ENCODE peak calls at places on chromosomes 1 and 21, in nine cellular contexts. V is DMS 273 treated with DMSO at 0.1 percent for 48 hours, U is mesenteric fat pad, R is nucleus accumbens, I is type B pancreatic cell, X is KG1, N is GM12865, T is right atrium auricular region, P is NCI-H1105 treated with DMSO at 0.1 percent for 48 hours. Z is an unnamed sample.

GRCh38 chr1:99728494-99729235 is 37.8 kb downstream of the FRRS1 start:
- DNase-seq in X (no peak), V (peak), P (no peak), N (no peak), U (no peak), I (no peak), T (no peak), R (no peak), Z (no peak)

GRCh38 chr1:91650764-91651163 is 150.1 kb downstream of the CDC7 start:
- DNase-seq in N (peak), T (peak), V (no peak), I (no peak), R (no peak), P (no peak), U (no peak), X (no peak), Z (peak)

GRCh38 chr1:212860713-212861581 is 2.9 kb downstream of the FLVCR1 start:
- DNase-seq in U (no peak), N (no peak), R (no peak), I (no peak), X (no peak), P (no peak), T (no peak), V (peak), Z (no peak)

GRCh38 chr1:182215797-182216196 is 154.3 kb upstream of the ZNF648 start:
- DNase-seq in R (no peak), X (no peak), P (no peak), U (no peak), I (no peak), V (no peak), T (no peak), N (no peak), Z (no peak)

GRCh38 chr1:220791959-220792358 is 5.2 kb downstream of the MTARC1 start:
- DNase-seq in V (no peak), R (no peak), U (no peak), I (no peak), P (no peak), T (peak), X (no peak), N (no peak), Z (no peak)

GRCh38 chr1:159911668-159912067 is 11.7 kb upstream of the CFAP45 start:
- DNase-seq in V (no peak), P (no peak), R (no peak), T (no peak), N (no peak), X (peak), U (no peak), I (no peak), Z (no peak)

GRCh38 chr1:157073944-157074685 is 25.5 kb downstream of the ETV3L start:
- DNase-seq in X (no peak), P (no peak), N (peak), V (peak), T (peak), U (no peak), R (peak), I (no peak), Z (no peak)

GRCh38 chr1:80218112-80218511 is 1211.6 kb upstream of the ADGRL4 start:
- DNase-seq in V (peak), N (peak), X (peak), U (no peak), R (no peak), T (no peak), P (peak), I (no peak), Z (no peak)

GRCh38 chr1:173017792-173018191 is 32.9 kb downstream of the TNFSF18 start:
- DNase-seq in X (no peak), U (no peak), N (peak), T (no peak), V (no peak), I (no peak), R (no peak), P (no peak), Z (no peak)

GRCh38 chr1:245870698-245871097 is 636.4 kb downstream of the SMYD3 start:
- DNase-seq in P (no peak), X (no peak), V (no peak), I (no peak), N (no peak), U (no peak), T (no peak), R (no peak), Z (no peak)

GRCh38 chr1:3245344-3245743 is 176.3 kb downstream of the PRDM16 start:
- DNase-seq in U (no peak), P (no peak), X (no peak), I (no peak), V (no peak), R (no peak), N (no peak), T (no peak), Z (no peak)

GRCh38 chr1:194184974-194185373 is 998.6 kb upstream of the B3GALT2 start:
- DNase-seq in R (no peak), V (no peak), T (no peak), U (no peak), P (no peak), I (no peak), X (no peak), N (no peak), Z (no peak)

GRCh38 chr1:198258491-198258890 is 101.7 kb downstream of the NEK7 start:
- DNase-seq in T (no peak), R (no peak), X (no peak), P (no peak), I (no peak), U (no peak), V (no peak), N (peak), Z (no peak)

GRCh38 chr1:94927405-94928175 is 680 bp upstream of the CNN3 start:
- DNase-seq in V (no peak), I (no peak), P (peak), T (no peak), N (no peak), U (no peak), R (peak), X (no peak), Z (no peak)

GRCh38 chr21:34509151-34509550 is 2.9 kb downstream of the KCNE1 start:
- DNase-seq in R (no peak), U (no peak), T (peak), V (no peak), X (no peak), P (no peak), I (no peak), N (peak), Z (no peak)

GRCh38 chr1:37704966-37705365 is 12.7 kb downstream of the CDCA8 start:
- DNase-seq in N (no peak), T (no peak), U (no peak), X (no peak), R (no peak), P (no peak), I (no peak), V (no peak), Z (no peak)

GRCh38 chr1:59814901-59815825 is at the start of gene HOOK1:
- DNase-seq in P (peak), T (no peak), U (no peak), I (no peak), X (no peak), R (no peak), V (no peak), N (no peak), Z (no peak)

GRCh38 chr1:230869499-230869898 is 1.2 kb upstream of the C1orf198 start:
- DNase-seq in X (no peak), U (no peak), I (no peak), T (no peak), N (no peak), P (no peak), R (no peak), V (no peak), Z (no peak)

GRCh38 chr1:226946841-226947240 is 6.7 kb downstream of the COQ8A start:
- DNase-seq in T (no peak), P (no peak), I (no peak), R (no peak), X (no peak), V (peak), N (no peak), U (no peak), Z (no peak)

GRCh38 chr1:156625436-156626078 is 6.3 kb downstream of the HAPLN2 start:
- DNase-seq in I (no peak), R (peak), X (peak), N (peak), P (peak), T (no peak), U (no peak), V (no peak), Z (no peak)

GRCh38 chr1:30248373-30248772 is 475.0 kb downstream of the MATN1 start:
- DNase-seq in U (no peak), V (no peak), T (no peak), X (no peak), P (no peak), R (no peak), I (no peak), N (no peak), Z (no peak)

GRCh38 chr1:100626397-100626796 is 88.5 kb downstream of the GPR88 start:
- DNase-seq in V (no peak), P (no peak), I (no peak), R (no peak), X (peak), U (no peak), T (no peak), N (peak), Z (no peak)

GRCh38 chr1:167043752-167044488 is 46.3 kb downstream of the GPA33 start:
- DNase-seq in X (no peak), V (peak), I (no peak), P (peak), U (no peak), T (no peak), N (peak), R (no peak), Z (no peak)

GRCh38 chr1:109788695-109789521 is 25.2 kb upstream of the EPS8L3 start:
- DNase-seq in T (no peak), R (no peak), I (peak), P (no peak), X (peak), V (no peak), N (no peak), U (peak), Z (no peak)

GRCh38 chr1:183318433-183318832 is 99.7 kb downstream of the NMNAT2 start:
- DNase-seq in V (no peak), I (no peak), R (no peak), X (no peak), N (peak), U (no peak), P (no peak), T (peak), Z (peak)

GRCh38 chr1:156385534-156386031 is 16.6 kb downstream of the RHBG start:
- DNase-seq in U (no peak), P (peak), I (no peak), X (peak), V (peak), R (peak), N (peak), T (peak), Z (no peak)

GRCh38 chr1:204617256-204618147 is 68.0 kb downstream of the LRRN2 start:
- DNase-seq in I (no peak), U (no peak), V (peak), R (no peak), T (no peak), P (no peak), X (no peak), N (no peak), Z (no peak)

GRCh38 chr1:77687519-77687906 is 5.1 kb upstream of the ZZZ3 start:
- DNase-seq in R (no peak), T (no peak), V (no peak), U (no peak), X (no peak), I (no peak), P (no peak), N (no peak), Z (no peak)

GRCh38 chr1:58162952-58163550 is 383.5 kb downstream of the OMA1 start:
- DNase-seq in X (peak), R (peak), N (peak), P (peak), T (peak), U (no peak), I (no peak), V (no peak), Z (no peak)